ENCODE peak calls at places on chromosomes 3 and 15, in five cellular contexts. One of them, this sample, is unnamed.

GRCh38 chr3:161273589-161274218 is 52.6 kb downstream of the NMD3 start:
- DNase-seq in A549: peak
- DNase-seq in IMR-90: peak
- DNase-seq in SK-N-SH: peak
- DNase-seq in K562: no peak
- DNase-seq in this sample: no peak

GRCh38 chr3:4234894-4235293 is 68.3 kb upstream of the SETMAR start:
- DNase-seq in A549: no peak
- DNase-seq in IMR-90: no peak
- DNase-seq in SK-N-SH: no peak
- DNase-seq in K562: no peak
- DNase-seq in this sample: no peak

GRCh38 chr3:46705022-46705530 is 3.9 kb downstream of the TMIE start:
- DNase-seq in A549: peak
- DNase-seq in IMR-90: peak
- DNase-seq in SK-N-SH: peak
- DNase-seq in K562: peak
- DNase-seq in this sample: peak

GRCh38 chr15:69118089-69118488 is 42.3 kb upstream of the GLCE start:
- DNase-seq in A549: no peak
- DNase-seq in IMR-90: no peak
- DNase-seq in SK-N-SH: no peak
- DNase-seq in K562: no peak
- DNase-seq in this sample: no peak

GRCh38 chr3:23845361-23845760 is 39.6 kb downstream of the UBE2E1 start:
- DNase-seq in A549: no peak
- DNase-seq in IMR-90: no peak
- DNase-seq in SK-N-SH: no peak
- DNase-seq in K562: no peak
- DNase-seq in this sample: no peak

GRCh38 chr15:83323296-83323711 is 38.8 kb upstream of the BNC1 start:
- DNase-seq in A549: peak
- DNase-seq in IMR-90: peak
- DNase-seq in SK-N-SH: peak
- DNase-seq in K562: no peak
- DNase-seq in this sample: no peak

GRCh38 chr3:40166997-40167396 is 142.5 kb upstream of the EIF1B start:
- DNase-seq in A549: no peak
- DNase-seq in IMR-90: no peak
- DNase-seq in SK-N-SH: no peak
- DNase-seq in K562: no peak
- DNase-seq in this sample: no peak

GRCh38 chr3:159645874-159646273 is 342.8 kb upstream of the IL12A start:
- DNase-seq in A549: no peak
- DNase-seq in IMR-90: peak
- DNase-seq in SK-N-SH: no peak
- DNase-seq in K562: no peak
- DNase-seq in this sample: no peak

GRCh38 chr3:51371943-51372557 is 13.0 kb upstream of the MANF start:
- DNase-seq in A549: peak
- DNase-seq in IMR-90: peak
- DNase-seq in SK-N-SH: peak
- DNase-seq in K562: peak
- DNase-seq in this sample: no peak

GRCh38 chr3:33016846-33017405 is 65.5 kb downstream of the CCR4 start:
- DNase-seq in A549: no peak
- DNase-seq in IMR-90: no peak
- DNase-seq in SK-N-SH: no peak
- DNase-seq in K562: no peak
- DNase-seq in this sample: no peak

GRCh38 chr3:138479355-138479964 is 45.0 kb downstream of the ESYT3 start:
- DNase-seq in A549: peak
- DNase-seq in IMR-90: peak
- DNase-seq in SK-N-SH: peak
- DNase-seq in K562: peak
- DNase-seq in this sample: no peak

GRCh38 chr3:42226470-42227425 is 39.2 kb downstream of the CCK start:
- DNase-seq in A549: no peak
- DNase-seq in IMR-90: no peak
- DNase-seq in SK-N-SH: no peak
- DNase-seq in K562: peak
- DNase-seq in this sample: no peak

GRCh38 chr15:79896634-79897379 is at the start of gene MTHFS:
- DNase-seq in A549: peak
- DNase-seq in IMR-90: peak
- DNase-seq in SK-N-SH: peak
- DNase-seq in K562: peak
- DNase-seq in this sample: no peak

GRCh38 chr3:42685891-42686820 is 819 bp downstream of the KLHL40 start:
- DNase-seq in A549: no peak
- DNase-seq in IMR-90: no peak
- DNase-seq in SK-N-SH: peak
- DNase-seq in K562: no peak
- DNase-seq in this sample: no peak

GRCh38 chr3:94043285-94043684 is 14.9 kb upstream of the STX19 start:
- DNase-seq in A549: no peak
- DNase-seq in IMR-90: no peak
- DNase-seq in SK-N-SH: no peak
- DNase-seq in K562: no peak
- DNase-seq in this sample: no peak

GRCh38 chr3:155323063-155323666 is 29.7 kb upstream of the STRIT1 start:
- DNase-seq in A549: peak
- DNase-seq in IMR-90: peak
- DNase-seq in SK-N-SH: peak
- DNase-seq in K562: peak
- DNase-seq in this sample: peak

GRCh38 chr15:78065284-78065872 is 12.1 kb downstream of the TBC1D2B start:
- DNase-seq in A549: no peak
- DNase-seq in IMR-90: peak
- DNase-seq in SK-N-SH: no peak
- DNase-seq in K562: no peak
- DNase-seq in this sample: no peak

GRCh38 chr15:72858205-72858604 is 74.6 kb upstream of the ADPGK start:
- DNase-seq in A549: no peak
- DNase-seq in IMR-90: no peak
- DNase-seq in SK-N-SH: no peak
- DNase-seq in K562: no peak
- DNase-seq in this sample: no peak

GRCh38 chr3:154122912-154123559 is 1.8 kb downstream of the ARHGEF26 start:
- DNase-seq in A549: no peak
- DNase-seq in IMR-90: peak
- DNase-seq in SK-N-SH: no peak
- DNase-seq in K562: no peak
- DNase-seq in this sample: no peak

GRCh38 chr3:124263168-124263567 is 271.2 kb upstream of the ROPN1 start:
- DNase-seq in A549: peak
- DNase-seq in IMR-90: peak
- DNase-seq in SK-N-SH: no peak
- DNase-seq in K562: no peak
- DNase-seq in this sample: no peak

GRCh38 chr3:106820726-106821362 is 556.4 kb upstream of the CCDC54 start:
- DNase-seq in A549: no peak
- DNase-seq in IMR-90: no peak
- DNase-seq in SK-N-SH: no peak
- DNase-seq in K562: no peak
- DNase-seq in this sample: no peak

GRCh38 chr3:24450142-24450932 is 44.3 kb downstream of the THRB start:
- DNase-seq in A549: no peak
- DNase-seq in IMR-90: no peak
- DNase-seq in SK-N-SH: no peak
- DNase-seq in K562: no peak
- DNase-seq in this sample: no peak

GRCh38 chr3:161977063-161977462 is 480.5 kb downstream of the OTOL1 start:
- DNase-seq in A549: no peak
- DNase-seq in IMR-90: peak
- DNase-seq in SK-N-SH: no peak
- DNase-seq in K562: no peak
- DNase-seq in this sample: no peak

GRCh38 chr3:45688194-45688881 is 858 bp upstream of the SACM1L start:
- DNase-seq in A549: peak
- DNase-seq in IMR-90: peak
- DNase-seq in SK-N-SH: peak
- DNase-seq in K562: peak
- DNase-seq in this sample: no peak

GRCh38 chr3:103706671-103707070 is 1271.9 kb downstream of the ZPLD1 start:
- DNase-seq in A549: no peak
- DNase-seq in IMR-90: no peak
- DNase-seq in SK-N-SH: no peak
- DNase-seq in K562: no peak
- DNase-seq in this sample: no peak

GRCh38 chr15:44656913-44657312 is 6.5 kb downstream of the SPG11 start:
- DNase-seq in A549: no peak
- DNase-seq in IMR-90: no peak
- DNase-seq in SK-N-SH: no peak
- DNase-seq in K562: no peak
- DNase-seq in this sample: no peak

GRCh38 chr3:158804441-158804840 is 2.6 kb downstream of the MFSD1 start:
- DNase-seq in A549: no peak
- DNase-seq in IMR-90: no peak
- DNase-seq in SK-N-SH: no peak
- DNase-seq in K562: no peak
- DNase-seq in this sample: no peak

GRCh38 chr3:150292891-150293290 is 115.2 kb upstream of the TSC22D2 start:
- DNase-seq in A549: no peak
- DNase-seq in IMR-90: peak
- DNase-seq in SK-N-SH: no peak
- DNase-seq in K562: no peak
- DNase-seq in this sample: no peak

GRCh38 chr3:139601191-139601961 is 61.8 kb upstream of the RBP1 start:
- DNase-seq in A549: peak
- DNase-seq in IMR-90: no peak
- DNase-seq in SK-N-SH: no peak
- DNase-seq in K562: no peak
- DNase-seq in this sample: no peak

GRCh38 chr3:190130700-190131099 is 10.0 kb upstream of the P3H2 start:
- DNase-seq in A549: no peak
- DNase-seq in IMR-90: no peak
- DNase-seq in SK-N-SH: no peak
- DNase-seq in K562: no peak
- DNase-seq in this sample: no peak

GRCh38 chr15:81072551-81072950 is 61.5 kb upstream of the CFAP161 start:
- DNase-seq in A549: no peak
- DNase-seq in IMR-90: no peak
- DNase-seq in SK-N-SH: no peak
- DNase-seq in K562: no peak
- DNase-seq in this sample: no peak

GRCh38 chr15:77160562-77161481 is 89.9 kb upstream of the TSPAN3 start:
- DNase-seq in A549: no peak
- DNase-seq in IMR-90: no peak
- DNase-seq in SK-N-SH: no peak
- DNase-seq in K562: no peak
- DNase-seq in this sample: no peak

GRCh38 chr15:93088200-93088980 is 621 bp downstream of the RGMA start:
- DNase-seq in A549: peak
- DNase-seq in IMR-90: no peak
- DNase-seq in SK-N-SH: peak
- DNase-seq in K562: no peak
- DNase-seq in this sample: no peak

GRCh38 chr3:61903931-61904657 is 342.7 kb downstream of the PTPRG start:
- DNase-seq in A549: no peak
- DNase-seq in IMR-90: peak
- DNase-seq in SK-N-SH: no peak
- DNase-seq in K562: no peak
- DNase-seq in this sample: no peak
- TF ChIP-seq RCOR1 in A549: no peak
- TF ChIP-seq RCOR1 in IMR-90: no peak
- TF ChIP-seq RCOR1 in SK-N-SH: no peak
- TF ChIP-seq RCOR1 in K562: no peak
- TF ChIP-seq RCOR1 in this sample: no peak

DNA sequence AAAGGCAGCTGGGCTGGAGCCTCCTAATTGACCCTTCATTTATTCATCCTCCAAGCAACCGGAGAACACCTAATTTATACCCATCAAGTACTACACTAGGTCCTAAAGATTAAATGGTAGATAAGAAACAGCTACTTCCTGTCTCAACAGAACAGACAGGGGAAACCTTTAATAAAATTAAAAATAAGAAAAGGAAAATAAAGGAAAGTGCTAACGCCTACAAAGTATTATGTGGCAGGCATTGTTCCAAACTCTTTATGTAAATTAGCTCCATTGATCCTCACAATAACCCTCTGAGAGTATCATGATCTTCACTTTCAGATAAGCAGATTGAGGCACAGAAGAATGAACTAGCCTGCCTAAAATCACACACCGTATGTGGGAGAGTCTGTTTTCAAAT is 139.5 kb downstream of the CNTN6 start:
- DNase-seq in A549: no peak
- DNase-seq in IMR-90: no peak
- DNase-seq in SK-N-SH: no peak
- DNase-seq in K562: no peak
- DNase-seq in this sample: no peak
- TF ChIP-seq RCOR1 in A549: no peak
- TF ChIP-seq RCOR1 in IMR-90: no peak
- TF ChIP-seq RCOR1 in SK-N-SH: no peak
- TF ChIP-seq RCOR1 in K562: no peak
- TF ChIP-seq RCOR1 in this sample: no peak

GRCh38 chr3:186255703-186256331 is 106.2 kb downstream of the DGKG start:
- DNase-seq in A549: no peak
- DNase-seq in IMR-90: no peak
- DNase-seq in SK-N-SH: no peak
- DNase-seq in K562: peak
- DNase-seq in this sample: no peak
- TF ChIP-seq RCOR1 in A549: no peak
- TF ChIP-seq RCOR1 in IMR-90: no peak
- TF ChIP-seq RCOR1 in SK-N-SH: no peak
- TF ChIP-seq RCOR1 in K562: no peak
- TF ChIP-seq RCOR1 in this sample: no peak

DNA sequence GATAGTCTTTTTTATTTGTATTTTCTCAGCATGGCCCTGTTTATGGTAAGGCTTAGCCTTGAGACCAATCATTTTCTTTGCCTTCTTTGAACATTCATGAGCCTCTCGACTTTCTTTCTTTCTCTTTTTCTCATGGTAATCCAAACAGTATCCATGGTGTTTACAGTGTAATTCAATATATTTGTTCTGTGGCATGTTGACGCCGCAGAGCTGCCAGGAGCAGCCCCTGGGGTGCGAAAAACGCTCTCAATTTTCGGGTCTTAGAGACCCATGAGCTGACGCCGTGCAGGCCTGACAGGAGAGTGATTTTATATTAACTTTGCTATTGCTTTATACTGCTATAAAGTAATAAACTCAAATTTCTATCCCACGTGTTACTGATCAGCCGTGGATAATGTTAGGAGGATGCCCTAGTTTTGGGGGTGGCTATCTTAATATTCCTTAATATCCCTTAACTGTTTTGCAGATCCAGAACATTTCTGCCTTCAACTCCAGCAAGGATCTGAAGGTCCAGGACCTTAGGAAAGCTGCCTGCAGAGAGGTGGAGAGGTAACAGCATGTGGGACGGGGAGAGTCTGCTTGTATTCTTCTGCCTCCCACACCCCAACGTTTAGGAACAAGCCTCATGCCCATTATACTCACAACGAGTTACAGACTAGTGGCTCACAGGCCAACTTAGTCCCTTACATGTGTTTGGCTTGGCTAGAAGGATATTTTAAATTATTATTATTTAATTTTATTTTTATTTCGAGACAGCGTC is 29.3 kb upstream of the MYO1E start:
- DNase-seq in A549: no peak
- DNase-seq in IMR-90: no peak
- DNase-seq in SK-N-SH: no peak
- DNase-seq in K562: no peak
- DNase-seq in this sample: no peak
- TF ChIP-seq RCOR1 in A549: no peak
- TF ChIP-seq RCOR1 in IMR-90: no peak
- TF ChIP-seq RCOR1 in SK-N-SH: no peak
- TF ChIP-seq RCOR1 in K562: no peak
- TF ChIP-seq RCOR1 in this sample: no peak

GRCh38 chr3:148924572-148924971 is 59.5 kb downstream of the CPA3 start:
- DNase-seq in A549: no peak
- DNase-seq in IMR-90: peak
- DNase-seq in SK-N-SH: no peak
- DNase-seq in K562: no peak
- DNase-seq in this sample: no peak
- TF ChIP-seq RCOR1 in A549: no peak
- TF ChIP-seq RCOR1 in IMR-90: no peak
- TF ChIP-seq RCOR1 in SK-N-SH: no peak
- TF ChIP-seq RCOR1 in K562: no peak
- TF ChIP-seq RCOR1 in this sample: no peak